ENCODE peak calls at places on chromosomes 7 and 10, in ten cellular contexts. C is HCT116, Y is sigmoid colon, W is Panc1, V is stomach, S is GM23338, Q is suprapubic skin, R is breast epithelium, T is transverse colon, H is endothelial cell of umbilical vein. U is an unnamed sample.
A peak's percentile ranks its signal among the peaks of the same experiment; 100 is the strongest.

GRCh38 chr10:65340340-65340739 is 1585.5 kb upstream of the LRRTM3 start:
- DNase-seq in C (no peak), Y (no peak), W (no peak), V (no peak), S (no peak), Q (no peak), R (no peak), T (no peak), H (peak; percentile 80), U (no peak)

GRCh38 chr10:132575320-132576201 is 38.0 kb downstream of the INPP5A start:
- DNase-seq in C (no peak), Y (no peak), W (peak; percentile 32), V (peak; percentile 63), S (no peak), Q (peak; percentile 55), R (peak; percentile 46), T (no peak), H (peak; percentile 74), U (no peak)

GRCh38 chr10:100807241-100808050 is 62.1 kb downstream of the PAX2 start:
- DNase-seq in C (no peak), Y (no peak), W (no peak), V (no peak), S (no peak), Q (peak; percentile 26), R (no peak), T (no peak), H (no peak), U (no peak)

GRCh38 chr7:7681191-7681935 is 37.0 kb downstream of the RPA3 start:
- DNase-seq in C (peak; percentile 44), Y (no peak), W (peak; percentile 85), V (no peak), S (peak; percentile 71), Q (no peak), R (no peak), T (peak; percentile 36), H (peak; percentile 88), U (no peak)

GRCh38 chr7:148045521-148045920 is 545.0 kb upstream of the C7orf33 start:
- DNase-seq in C (no peak), Y (no peak), W (no peak), V (no peak), S (no peak), Q (no peak), R (no peak), T (no peak), H (no peak), U (no peak)

GRCh38 chr7:47291461-47292051 is 290.4 kb downstream of the TNS3 start:
- DNase-seq in C (peak; percentile 35), Y (no peak), W (peak; percentile 84), V (no peak), S (no peak), Q (no peak), R (no peak), T (no peak), H (peak; percentile 62), U (peak; percentile 90)

GRCh38 chr10:60869916-60870728 is 73.9 kb downstream of the RHOBTB1 start:
- DNase-seq in C (no peak), Y (no peak), W (no peak), V (no peak), S (peak; percentile 45), Q (no peak), R (no peak), T (no peak), H (no peak), U (no peak)

GRCh38 chr10:86690657-86691084 is 22.4 kb downstream of the LDB3 start:
- DNase-seq in C (no peak), Y (no peak), W (no peak), V (no peak), S (no peak), Q (no peak), R (no peak), T (no peak), H (no peak), U (no peak)

GRCh38 chr7:151745090-151745638 is 131.8 kb downstream of the PRKAG2 start:
- DNase-seq in C (peak; percentile 64), Y (no peak), W (peak; percentile 95), V (peak; percentile 86), S (no peak), Q (no peak), R (no peak), T (peak; percentile 86), H (no peak), U (no peak)

GRCh38 chr10:42697926-42698325 is 59.6 kb upstream of the ZNF33B start:
- DNase-seq in C (no peak), Y (no peak), W (no peak), V (no peak), S (no peak), Q (no peak), R (no peak), T (no peak), H (no peak), U (no peak)

GRCh38 chr10:44659350-44659749 is 251.8 kb upstream of the TMEM72 start:
- DNase-seq in C (no peak), Y (no peak), W (no peak), V (no peak), S (no peak), Q (no peak), R (no peak), T (no peak), H (no peak), U (no peak)

GRCh38 chr10:11706911-11707567 is 35.1 kb upstream of the ECHDC3 start:
- DNase-seq in C (no peak), Y (no peak), W (no peak), V (no peak), S (no peak), Q (no peak), R (no peak), T (no peak), H (no peak), U (no peak)

GRCh38 chr10:62394556-62395018 is 20.4 kb downstream of the ZNF365 start:
- DNase-seq in C (no peak), Y (no peak), W (no peak), V (no peak), S (peak; percentile 50), Q (no peak), R (no peak), T (no peak), H (no peak), U (no peak)

GRCh38 chr7:2271273-2272026 is 29.4 kb downstream of the NUDT1 start:
- DNase-seq in C (no peak), Y (no peak), W (no peak), V (no peak), S (no peak), Q (no peak), R (no peak), T (no peak), H (no peak), U (no peak)

GRCh38 chr10:34906021-34906965 is 91.2 kb upstream of the PARD3 start:
- DNase-seq in C (no peak), Y (peak; percentile 55), W (no peak), V (no peak), S (peak; percentile 72), Q (no peak), R (peak; percentile 47), T (no peak), H (no peak), U (no peak)

GRCh38 chr10:48363617-48364355 is 57.3 kb downstream of the MAPK8 start:
- DNase-seq in C (peak; percentile 43), Y (no peak), W (peak; percentile 62), V (peak; percentile 29), S (peak; percentile 79), Q (no peak), R (peak; percentile 21), T (peak; percentile 11), H (peak; percentile 90), U (no peak)
- TF ChIP-seq CTCF in C (peak; percentile 79), Y (peak; percentile 39), W (peak; percentile 80), V (no peak), S (peak; percentile 80), Q (no peak), R (peak; percentile 56), T (peak; percentile 66), H (peak; percentile 47), U (peak; percentile 62)

GRCh38 chr7:110148054-110148453 is 942.9 kb upstream of the LRRN3 start:
- DNase-seq in C (no peak), Y (peak; percentile 48), W (no peak), V (no peak), S (no peak), Q (no peak), R (no peak), T (peak; percentile 8), H (no peak), U (no peak)

GRCh38 chr7:110144599-110144998 is 946.3 kb upstream of the LRRN3 start:
- DNase-seq in C (no peak), Y (no peak), W (no peak), V (no peak), S (no peak), Q (no peak), R (no peak), T (no peak), H (no peak), U (no peak)

GRCh38 chr7:110142939-110143526 is 947.9 kb upstream of the LRRN3 start:
- DNase-seq in C (no peak), Y (no peak), W (no peak), V (no peak), S (no peak), Q (no peak), R (no peak), T (no peak), H (no peak), U (no peak)
- TF ChIP-seq POLR2AphosphoS5 in C (no peak), Y (no peak), W (no peak), V (no peak), S (no peak), Q (no peak), R (no peak), T (no peak), H (no peak), U (no peak)

DNA sequence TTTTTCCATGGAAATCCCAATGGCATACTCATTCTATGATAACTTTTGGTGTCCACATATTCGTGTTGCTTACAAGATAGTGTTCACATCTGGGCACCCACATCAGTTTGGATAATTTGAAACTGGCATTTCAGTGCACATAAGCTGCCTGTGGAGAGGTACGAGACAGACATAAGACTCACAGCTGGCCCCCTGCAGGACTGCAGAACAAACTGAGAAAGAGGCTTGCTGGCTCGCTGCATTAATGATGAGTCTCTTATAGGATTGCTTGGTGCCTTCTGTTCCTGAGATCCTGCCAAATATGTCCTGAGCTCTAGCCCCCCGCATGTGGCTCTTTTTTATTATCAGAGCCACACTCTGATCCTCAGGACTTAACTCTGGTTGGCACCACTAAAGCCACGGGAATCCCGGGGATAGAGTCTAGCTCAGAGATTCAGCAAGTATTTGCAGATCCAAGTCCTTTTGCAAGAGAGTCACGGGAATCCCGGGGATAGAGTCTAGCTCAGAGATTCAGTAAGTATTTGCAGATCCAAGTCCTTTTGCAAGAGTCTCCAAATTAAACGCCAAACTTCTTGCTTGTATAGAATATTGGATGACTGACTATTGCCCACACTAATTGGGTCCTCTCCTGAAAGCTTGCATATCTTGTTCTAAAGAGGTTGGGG is 34.0 kb upstream of the JCAD start:
- DNase-seq in C (no peak), Y (no peak), W (no peak), V (no peak), S (no peak), Q (no peak), R (no peak), T (no peak), H (no peak), U (no peak)
- TF ChIP-seq CTCF in C (no peak), Y (no peak), W (peak; percentile 8), V (no peak), S (no peak), Q (no peak), R (no peak), T (no peak), H (no peak), U (no peak)

DNA sequence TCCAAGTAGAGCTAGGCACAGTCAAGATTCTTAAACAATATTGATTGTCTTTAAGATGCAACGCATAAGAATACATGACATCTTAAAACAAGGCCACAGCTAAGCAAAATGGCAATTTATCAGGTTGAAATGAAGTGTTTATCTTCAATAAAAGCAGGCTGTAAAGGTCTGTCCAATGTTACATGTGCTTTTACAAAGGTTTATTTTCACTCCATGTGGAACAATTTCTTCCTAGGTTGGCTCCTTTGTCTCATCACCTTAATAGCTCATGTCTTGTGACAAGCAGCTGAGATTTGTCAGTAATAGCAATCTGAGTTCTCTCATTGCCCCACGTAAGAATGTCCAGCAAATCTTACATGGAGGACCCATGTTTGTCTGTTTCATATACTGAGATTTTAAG is 437.6 kb downstream of the GPAM start:
- DNase-seq in C (no peak), Y (no peak), W (no peak), V (no peak), S (no peak), Q (no peak), R (no peak), T (no peak), H (no peak), U (no peak)
- TF ChIP-seq POLR2AphosphoS5 in C (no peak), Y (no peak), W (no peak), V (no peak), S (no peak), Q (no peak), R (no peak), T (no peak), H (no peak), U (no peak)

U was measured in vagina.